ENCODE peak calls at places on chromosomes 4 and X, in five cellular contexts. O is GM23248, B is PC-9, L is H9, S is mammary epithelial cell. D is an unnamed sample.

GRCh38 chrX:116198810-116199209 is 28.3 kb downstream of the AGTR2 start:
- DNase-seq in O (peak; percentile 2), B (no peak), L (no peak), S (no peak), D (peak; percentile 0)

GRCh38 chr4:128220286-128221235 is 67.1 kb downstream of the PGRMC2 start:
- DNase-seq in O (peak; percentile 77), B (no peak), L (no peak), S (peak; percentile 42), D (peak; percentile 20)

GRCh38 chr4:146709956-146710355 is 71.3 kb downstream of the POU4F2 start:
- DNase-seq in O (no peak), B (no peak), L (no peak), S (no peak), D (no peak)

GRCh38 chr4:165379662-165380061 is 854 bp downstream of the CPE start:
- DNase-seq in O (peak; percentile 16), B (no peak), L (peak; percentile 59), S (no peak), D (no peak)

GRCh38 chr4:7808752-7809151 is 130.9 kb downstream of the AFAP1 start:
- DNase-seq in O (peak; percentile 80), B (no peak), L (no peak), S (peak; percentile 70), D (no peak)

GRCh38 chr4:53505947-53506346 is 85.3 kb downstream of the LNX1 start:
- DNase-seq in O (no peak), B (no peak), L (no peak), S (no peak), D (no peak)

GRCh38 chr4:1321946-1322650 is 24.9 kb upstream of the UVSSA start:
- DNase-seq in O (no peak), B (no peak), L (no peak), S (no peak), D (no peak)

GRCh38 chr4:38268837-38269236 is 308.6 kb downstream of the PTTG2 start:
- DNase-seq in O (no peak), B (no peak), L (no peak), S (no peak), D (no peak)

GRCh38 chr4:1503583-1504471 is 97.6 kb upstream of the NKX1-1 start:
- DNase-seq in O (no peak), B (no peak), L (peak; percentile 24), S (no peak), D (no peak)

GRCh38 chrX:51053741-51054140 is 143.2 kb downstream of the BMP15 start:
- DNase-seq in O (no peak), B (no peak), L (no peak), S (no peak), D (no peak)

GRCh38 chr4:56253631-56254241 is 133.6 kb downstream of the AASDH start:
- DNase-seq in O (no peak), B (no peak), L (no peak), S (no peak), D (no peak)

GRCh38 chr4:149108626-149109025 is 666.4 kb upstream of the NR3C2 start:
- DNase-seq in O (peak; percentile 38), B (no peak), L (no peak), S (no peak), D (no peak)

GRCh38 chr4:147560632-147561031 is 56.6 kb upstream of the TMEM184C start:
- DNase-seq in O (peak; percentile 77), B (no peak), L (no peak), S (peak; percentile 50), D (no peak)

GRCh38 chr4:11549525-11549924 is 120.8 kb upstream of the HS3ST1 start:
- DNase-seq in O (no peak), B (no peak), L (no peak), S (no peak), D (no peak)

GRCh38 chrX:48589482-48590162 is 7.7 kb upstream of the WDR13 start:
- DNase-seq in O (no peak), B (no peak), L (no peak), S (no peak), D (no peak)

GRCh38 chr4:30718021-30718888 is 1.9 kb upstream of the PCDH7 start:
- DNase-seq in O (peak; percentile 34), B (peak; percentile 46), L (peak; percentile 65), S (peak; percentile 60), D (no peak)

GRCh38 chr4:17577660-17578481 is 873 bp downstream of the LAP3 start:
- DNase-seq in O (peak; percentile 73), B (peak; percentile 9), L (no peak), S (peak; percentile 16), D (peak; percentile 47)

GRCh38 chr4:142091691-142092182 is 455.4 kb downstream of the IL15 start:
- DNase-seq in O (peak; percentile 96), B (no peak), L (no peak), S (peak; percentile 83), D (no peak)

GRCh38 chr4:12360391-12360790 is 931.7 kb upstream of the HS3ST1 start:
- DNase-seq in O (no peak), B (no peak), L (no peak), S (peak; percentile 37), D (no peak)

GRCh38 chr4:97917115-97917514 is 226.2 kb downstream of the STPG2 start:
- DNase-seq in O (no peak), B (no peak), L (no peak), S (no peak), D (no peak)

GRCh38 chr4:105551968-105552746 is at the start of gene ARHGEF38:
- DNase-seq in O (peak; percentile 20), B (peak; percentile 30), L (peak; percentile 47), S (peak; percentile 78), D (no peak)

GRCh38 chr4:38163216-38164006 is 203.2 kb downstream of the PTTG2 start:
- DNase-seq in O (peak; percentile 90), B (no peak), L (no peak), S (peak; percentile 90), D (no peak)

GRCh38 chr4:8538703-8539567 is 41.3 kb upstream of the GPR78 start:
- DNase-seq in O (peak; percentile 95), B (peak; percentile 83), L (no peak), S (peak; percentile 94), D (no peak)

GRCh38 chr4:87669373-87669772 is 19.3 kb downstream of the DMP1 start:
- DNase-seq in O (no peak), B (no peak), L (no peak), S (no peak), D (no peak)

GRCh38 chr4:37687175-37687525 is 974 bp upstream of the RELL1 start:
- DNase-seq in O (no peak), B (no peak), L (no peak), S (no peak), D (no peak)

GRCh38 chr4:155999743-156000142 is 46.1 kb upstream of the CTSO start:
- DNase-seq in O (no peak), B (no peak), L (peak; percentile 83), S (no peak), D (no peak)

GRCh38 chr4:88341227-88342192 is 37.1 kb upstream of the HERC6 start:
- DNase-seq in O (peak; percentile 85), B (no peak), L (no peak), S (peak; percentile 77), D (no peak)

GRCh38 chr4:189206953-189207352 is 733.7 kb upstream of the FRG1 start:
- DNase-seq in O (no peak), B (no peak), L (no peak), S (no peak), D (no peak)

GRCh38 chrX:104913348-104913747 is 307.1 kb downstream of the TEX13A start:
- DNase-seq in O (peak; percentile 13), B (no peak), L (no peak), S (no peak), D (peak; percentile 0)

GRCh38 chr4:98557497-98557896 is 100.9 kb downstream of the TSPAN5 start:
- DNase-seq in O (peak; percentile 45), B (no peak), L (no peak), S (peak; percentile 8), D (no peak)

GRCh38 chr4:6147441-6147840 is 52.9 kb downstream of the JAKMIP1 start:
- DNase-seq in O (no peak), B (no peak), L (no peak), S (no peak), D (no peak)
- H3K79me2 ChIP-seq in O (no peaks in the 10 kb centered on the region), B (no peaks in the 10 kb centered on the region), L (no peaks in the 10 kb centered on the region), S (no peaks in the 10 kb centered on the region), D (no peaks in the 10 kb centered on the region)

GRCh38 chrX:80237072-80237471 is 183.2 kb upstream of the TENT5D start:
- DNase-seq in O (no peak), B (no peak), L (no peak), S (no peak), D (no peak)
- H3K79me2 ChIP-seq in O (no peaks in the 10 kb centered on the region), B (no peaks in the 10 kb centered on the region), L (no peaks in the 10 kb centered on the region), S (no peaks in the 10 kb centered on the region), D (no peaks in the 10 kb centered on the region)

DNA sequence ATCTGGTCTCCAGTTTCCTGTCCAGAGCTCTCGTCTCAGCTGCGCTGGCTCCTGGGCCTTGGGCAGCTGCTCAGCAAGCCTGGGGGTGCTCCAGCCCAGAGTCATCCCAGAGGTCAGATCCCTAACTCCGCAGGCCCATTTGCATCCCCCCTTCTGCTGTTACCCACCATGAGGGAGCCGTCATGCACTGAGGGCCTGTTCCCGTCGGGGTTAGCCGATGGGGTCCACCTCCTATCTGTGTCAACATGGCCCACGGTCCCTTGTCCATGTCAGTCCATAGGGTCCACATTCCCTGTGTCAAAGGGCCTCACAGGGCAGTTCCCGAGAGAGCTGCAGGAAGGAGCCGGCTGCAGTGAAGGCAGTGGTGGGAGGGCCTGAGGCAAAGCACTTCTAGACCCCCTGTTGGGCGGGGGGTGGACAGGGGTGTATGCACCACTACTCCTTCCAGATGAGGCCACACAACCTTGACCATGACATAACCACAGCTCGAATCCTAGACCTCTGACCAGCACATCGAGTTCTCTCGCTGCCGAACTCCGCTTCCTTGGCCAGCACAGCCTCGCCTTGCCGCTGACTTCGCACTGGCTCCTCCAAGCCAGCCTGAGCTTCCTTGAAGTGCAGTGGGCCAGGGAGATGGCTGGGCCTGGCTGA is 24.9 kb downstream of the WDR1 start:
- DNase-seq in O (no peak), B (no peak), L (no peak), S (no peak), D (no peak)
- H3K79me2 ChIP-seq in O (peaks cover 93% of the 10 kb centered on the region), B (peaks cover 47% of the 10 kb centered on the region), L (peaks cover 7% of the 10 kb centered on the region), S (peaks cover 90% of the 10 kb centered on the region), D (no peaks in the 10 kb centered on the region)

GRCh38 chrX:107733686-107734085 is 41.9 kb downstream of the TSC22D3 start:
- DNase-seq in O (no peak), B (no peak), L (no peak), S (no peak), D (no peak)
- H3K79me2 ChIP-seq in O (no peaks in the 10 kb centered on the region), B (no peaks in the 10 kb centered on the region), L (no peaks in the 10 kb centered on the region), S (no peaks in the 10 kb centered on the region), D (no peaks in the 10 kb centered on the region)

DNA sequence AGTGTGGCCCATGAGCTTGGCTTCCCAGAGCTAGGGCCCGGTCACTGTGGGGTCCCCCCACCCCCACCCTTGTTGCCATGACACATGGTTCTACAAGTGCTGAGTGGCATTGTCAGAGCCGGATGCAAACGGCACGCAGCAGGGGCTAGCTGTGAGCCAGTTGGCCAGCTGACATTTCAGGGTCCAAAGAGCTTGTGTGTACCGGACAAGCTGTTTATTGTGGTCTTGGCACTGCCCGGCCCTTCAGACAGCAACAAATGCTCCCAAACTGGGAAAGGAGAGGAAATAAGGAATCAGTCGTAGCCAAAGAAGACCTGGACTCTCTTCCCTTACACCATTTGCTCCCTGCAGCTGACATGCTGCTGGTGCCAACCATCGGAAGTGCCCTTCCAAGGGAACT is 36.8 kb downstream of the TSC22D3 start:
- DNase-seq in O (no peak), B (no peak), L (no peak), S (no peak), D (no peak)
- H3K79me2 ChIP-seq in O (no peaks in the 10 kb centered on the region), B (no peaks in the 10 kb centered on the region), L (no peaks in the 10 kb centered on the region), S (no peaks in the 10 kb centered on the region), D (no peaks in the 10 kb centered on the region)

D was measured in OCI-LY7.